ENCODE peak calls at places on chromosome 18, in ten cellular contexts. R is bronchial epithelial cell; V is heart right ventricle; M is endothelial cell; H is GM04503; D is ovary; J is activated naive CD8-positive, alpha-beta T cell treated with anti-CD3 and anti-CD28 coated beads for 36 hours; O is activated CD8-positive, alpha-beta T cell treated with anti-CD3 and anti-CD28 coated beads, Interleukin-2, amount 10 ng/mL, durations not matched to agents 7 days and 5 days; L is transverse colon; U is sciatic nerve. B is an unnamed sample.

GRCh38 chr18:77067315-77068061 is 65.1 kb downstream of the MBP start:
- DNase-seq in M (no peak), L (peak), D (peak), R (peak), O (peak), H (no peak), U (peak), J (peak), V (peak), B (peak)

GRCh38 chr18:45161850-45162249 is 453.4 kb upstream of the SLC14A2 start:
- DNase-seq in V (no peak), H (no peak), J (no peak), L (no peak), D (no peak), O (no peak), M (no peak), R (no peak), U (no peak), B (no peak)

GRCh38 chr18:71388148-71388547 is 1099.3 kb downstream of the SOCS6 start:
- DNase-seq in V (no peak), H (no peak), M (no peak), R (no peak), L (no peak), D (no peak), U (no peak), J (no peak), O (no peak), B (no peak)

GRCh38 chr18:10455726-10456453 is 1.5 kb downstream of the APCDD1 start:
- DNase-seq in L (no peak), V (no peak), R (no peak), O (no peak), H (no peak), U (no peak), M (no peak), J (no peak), D (no peak), B (no peak)

GRCh38 chr18:12621737-12622306 is 36.1 kb downstream of the SPIRE1 start:
- DNase-seq in V (no peak), U (no peak), M (no peak), J (no peak), R (peak), D (no peak), H (peak), O (no peak), L (no peak), B (no peak)

GRCh38 chr18:47397671-47398319 is 146.3 kb upstream of the SKOR2 start:
- DNase-seq in D (no peak), L (peak), U (no peak), O (peak), J (no peak), H (no peak), V (no peak), M (peak), R (no peak), B (no peak)

GRCh38 chr18:34159691-34160185 is 65.0 kb downstream of the NOL4 start:
- DNase-seq in H (no peak), U (no peak), V (no peak), J (no peak), M (peak), R (no peak), O (no peak), L (no peak), D (no peak), B (no peak)

GRCh38 chr18:12998332-12999060 is 7.3 kb downstream of the CEP192 start:
- DNase-seq in V (no peak), H (no peak), D (no peak), R (no peak), J (no peak), M (no peak), U (no peak), L (no peak), O (no peak), B (no peak)

GRCh38 chr18:33682436-33682835 is 104.4 kb downstream of the ASXL3 start:
- DNase-seq in O (no peak), L (no peak), J (no peak), M (no peak), H (no peak), V (no peak), R (no peak), D (no peak), U (no peak), B (no peak)

GRCh38 chr18:32093106-32093511 is 1.4 kb downstream of the RNF138 start:
- DNase-seq in O (peak), R (peak), V (peak), D (no peak), L (peak), J (no peak), M (peak), H (no peak), U (peak), B (peak)

B was measured in activated gamma-delta T cell treated with anti-CD3 and anti-CD28 coated beads, Interleukin-2, amount 50 U/mL, for 16 hours.